ENCODE peak calls at places on chromosomes 5 and 9, in five cellular contexts. One of them, this sample, is unnamed.

GRCh38 chr9:107488400-107489143 is 997 bp downstream of the KLF4 start:
- DNase-seq in EH: peak; percentile 60
- DNase-seq in fibroblast of villous mesenchyme: peak; percentile 83
- DNase-seq in activated T-cell treated with anti-CD3 and anti-CD28 coated beads, Interleukin-2, amount 50 U/mL, for 72 hours: peak; percentile 41
- DNase-seq in T-helper 1 cell: no peak
- DNase-seq in this sample: peak; percentile 26

GRCh38 chr5:124888050-124888506 is 141.6 kb upstream of the ZNF608 start:
- DNase-seq in EH: no peak
- DNase-seq in fibroblast of villous mesenchyme: no peak
- DNase-seq in activated T-cell treated with anti-CD3 and anti-CD28 coated beads, Interleukin-2, amount 50 U/mL, for 72 hours: no peak
- DNase-seq in T-helper 1 cell: no peak
- DNase-seq in this sample: no peak

GRCh38 chr9:92759990-92760893 is 4.4 kb downstream of the BICD2 start:
- DNase-seq in EH: no peak
- DNase-seq in fibroblast of villous mesenchyme: no peak
- DNase-seq in activated T-cell treated with anti-CD3 and anti-CD28 coated beads, Interleukin-2, amount 50 U/mL, for 72 hours: no peak
- DNase-seq in T-helper 1 cell: no peak
- DNase-seq in this sample: no peak

GRCh38 chr5:115549154-115549553 is 4.6 kb upstream of the FEM1C start:
- DNase-seq in EH: peak; percentile 46
- DNase-seq in fibroblast of villous mesenchyme: no peak
- DNase-seq in activated T-cell treated with anti-CD3 and anti-CD28 coated beads, Interleukin-2, amount 50 U/mL, for 72 hours: peak; percentile 20
- DNase-seq in T-helper 1 cell: no peak
- DNase-seq in this sample: no peak

GRCh38 chr9:98457696-98458370 is 202.4 kb upstream of the TBC1D2 start:
- DNase-seq in EH: peak; percentile 68
- DNase-seq in fibroblast of villous mesenchyme: peak; percentile 69
- DNase-seq in activated T-cell treated with anti-CD3 and anti-CD28 coated beads, Interleukin-2, amount 50 U/mL, for 72 hours: no peak
- DNase-seq in T-helper 1 cell: no peak
- DNase-seq in this sample: no peak

GRCh38 chr9:68825755-68826500 is 120.9 kb downstream of the PIP5K1B start:
- DNase-seq in EH: no peak
- DNase-seq in fibroblast of villous mesenchyme: no peak
- DNase-seq in activated T-cell treated with anti-CD3 and anti-CD28 coated beads, Interleukin-2, amount 50 U/mL, for 72 hours: no peak
- DNase-seq in T-helper 1 cell: no peak
- DNase-seq in this sample: no peak

GRCh38 chr5:159456722-159457462 is 126.6 kb upstream of the IL12B start:
- DNase-seq in EH: peak; percentile 62
- DNase-seq in fibroblast of villous mesenchyme: no peak
- DNase-seq in activated T-cell treated with anti-CD3 and anti-CD28 coated beads, Interleukin-2, amount 50 U/mL, for 72 hours: peak; percentile 75
- DNase-seq in T-helper 1 cell: no peak
- DNase-seq in this sample: no peak

GRCh38 chr5:72106922-72107873 is at the start of gene MAP1B:
- DNase-seq in EH: peak; percentile 83
- DNase-seq in fibroblast of villous mesenchyme: peak; percentile 60
- DNase-seq in activated T-cell treated with anti-CD3 and anti-CD28 coated beads, Interleukin-2, amount 50 U/mL, for 72 hours: peak; percentile 12
- DNase-seq in T-helper 1 cell: no peak
- DNase-seq in this sample: peak; percentile 16

GRCh38 chr9:82354260-82354659 is 365.7 kb downstream of the SPATA31D1 start:
- DNase-seq in EH: peak; percentile 94
- DNase-seq in fibroblast of villous mesenchyme: peak; percentile 6
- DNase-seq in activated T-cell treated with anti-CD3 and anti-CD28 coated beads, Interleukin-2, amount 50 U/mL, for 72 hours: no peak
- DNase-seq in T-helper 1 cell: no peak
- DNase-seq in this sample: no peak

GRCh38 chr9:116837038-116837998 is 150.2 kb downstream of the TRIM32 start:
- DNase-seq in EH: no peak
- DNase-seq in fibroblast of villous mesenchyme: no peak
- DNase-seq in activated T-cell treated with anti-CD3 and anti-CD28 coated beads, Interleukin-2, amount 50 U/mL, for 72 hours: no peak
- DNase-seq in T-helper 1 cell: no peak
- DNase-seq in this sample: no peak

GRCh38 chr5:141349917-141350619 is at the start of gene PCDHGB1:
- DNase-seq in EH: peak; percentile 36
- DNase-seq in fibroblast of villous mesenchyme: peak; percentile 52
- DNase-seq in activated T-cell treated with anti-CD3 and anti-CD28 coated beads, Interleukin-2, amount 50 U/mL, for 72 hours: peak; percentile 38
- DNase-seq in T-helper 1 cell: no peak
- DNase-seq in this sample: no peak

GRCh38 chr9:24464321-24464951 is 81.3 kb downstream of the IZUMO3 start:
- DNase-seq in EH: no peak
- DNase-seq in fibroblast of villous mesenchyme: no peak
- DNase-seq in activated T-cell treated with anti-CD3 and anti-CD28 coated beads, Interleukin-2, amount 50 U/mL, for 72 hours: no peak
- DNase-seq in T-helper 1 cell: no peak
- DNase-seq in this sample: no peak

GRCh38 chr5:4116834-4117233 is 521.2 kb downstream of the IRX1 start:
- DNase-seq in EH: no peak
- DNase-seq in fibroblast of villous mesenchyme: no peak
- DNase-seq in activated T-cell treated with anti-CD3 and anti-CD28 coated beads, Interleukin-2, amount 50 U/mL, for 72 hours: no peak
- DNase-seq in T-helper 1 cell: no peak
- DNase-seq in this sample: no peak

GRCh38 chr5:135457424-135458071 is 5.4 kb upstream of the TIFAB start:
- DNase-seq in EH: peak; percentile 40
- DNase-seq in fibroblast of villous mesenchyme: peak; percentile 42
- DNase-seq in activated T-cell treated with anti-CD3 and anti-CD28 coated beads, Interleukin-2, amount 50 U/mL, for 72 hours: peak; percentile 72
- DNase-seq in T-helper 1 cell: no peak
- DNase-seq in this sample: peak; percentile 28

GRCh38 chr9:112898872-112899281 is 8.2 kb upstream of the SLC46A2 start:
- DNase-seq in EH: no peak
- DNase-seq in fibroblast of villous mesenchyme: peak; percentile 60
- DNase-seq in activated T-cell treated with anti-CD3 and anti-CD28 coated beads, Interleukin-2, amount 50 U/mL, for 72 hours: no peak
- DNase-seq in T-helper 1 cell: no peak
- DNase-seq in this sample: no peak

GRCh38 chr9:111909444-111909843 is 12.8 kb downstream of the UGCG start:
- DNase-seq in EH: no peak
- DNase-seq in fibroblast of villous mesenchyme: no peak
- DNase-seq in activated T-cell treated with anti-CD3 and anti-CD28 coated beads, Interleukin-2, amount 50 U/mL, for 72 hours: no peak
- DNase-seq in T-helper 1 cell: no peak
- DNase-seq in this sample: no peak

GRCh38 chr5:103565711-103566110 is 3.1 kb upstream of the NUDT12 start:
- DNase-seq in EH: no peak
- DNase-seq in fibroblast of villous mesenchyme: no peak
- DNase-seq in activated T-cell treated with anti-CD3 and anti-CD28 coated beads, Interleukin-2, amount 50 U/mL, for 72 hours: no peak
- DNase-seq in T-helper 1 cell: no peak
- DNase-seq in this sample: no peak

GRCh38 chr5:84249918-84250635 is 134.6 kb downstream of the EDIL3 start:
- DNase-seq in EH: peak; percentile 84
- DNase-seq in fibroblast of villous mesenchyme: peak; percentile 79
- DNase-seq in activated T-cell treated with anti-CD3 and anti-CD28 coated beads, Interleukin-2, amount 50 U/mL, for 72 hours: no peak
- DNase-seq in T-helper 1 cell: no peak
- DNase-seq in this sample: no peak

GRCh38 chr9:95406114-95406513 is 88.6 kb upstream of the FANCC start:
- DNase-seq in EH: peak; percentile 41
- DNase-seq in fibroblast of villous mesenchyme: peak; percentile 92
- DNase-seq in activated T-cell treated with anti-CD3 and anti-CD28 coated beads, Interleukin-2, amount 50 U/mL, for 72 hours: no peak
- DNase-seq in T-helper 1 cell: no peak
- DNase-seq in this sample: no peak

GRCh38 chr5:150473673-150474358 is 24.3 kb upstream of the RPS14 start:
- DNase-seq in EH: peak; percentile 78
- DNase-seq in fibroblast of villous mesenchyme: no peak
- DNase-seq in activated T-cell treated with anti-CD3 and anti-CD28 coated beads, Interleukin-2, amount 50 U/mL, for 72 hours: no peak
- DNase-seq in T-helper 1 cell: no peak
- DNase-seq in this sample: no peak

GRCh38 chr9:135023389-135023788 is 64.1 kb upstream of the OLFM1 start:
- DNase-seq in EH: peak; percentile 3
- DNase-seq in fibroblast of villous mesenchyme: no peak
- DNase-seq in activated T-cell treated with anti-CD3 and anti-CD28 coated beads, Interleukin-2, amount 50 U/mL, for 72 hours: no peak
- DNase-seq in T-helper 1 cell: no peak
- DNase-seq in this sample: no peak

This sample was measured in C1 segment of cervical spinal cord.